ENCODE peak calls at places on chromosomes 2 and 18, in nine cellular contexts. One of them, this sample, is unnamed.

GRCh38 chr18:50614838-50615237 is 55.0 kb downstream of the MAPK4 start:
- DNase-seq in T-cell: no peak
- DNase-seq in ureter: no peak
- DNase-seq in AG08395: no peak
- DNase-seq in HCEC 1CT: no peak
- DNase-seq in SK-N-DZ: no peak
- DNase-seq in NCI-H1105 treated with DMSO at 0.1 percent for 48 hours: no peak
- DNase-seq in activated gamma-delta T cell treated with Interleukin-2 at 50 U/mL for 16 hours: no peak
- DNase-seq in NCI-H345: no peak
- DNase-seq in this sample: no peak

GRCh38 chr18:9808530-9809241 is 77.1 kb upstream of the TXNDC2 start:
- DNase-seq in T-cell: no peak
- DNase-seq in ureter: no peak
- DNase-seq in AG08395: peak; percentile 38
- DNase-seq in HCEC 1CT: no peak
- DNase-seq in SK-N-DZ: no peak
- DNase-seq in NCI-H1105 treated with DMSO at 0.1 percent for 48 hours: no peak
- DNase-seq in activated gamma-delta T cell treated with Interleukin-2 at 50 U/mL for 16 hours: no peak
- DNase-seq in NCI-H345: no peak
- DNase-seq in this sample: no peak

GRCh38 chr18:13565228-13565627 is 161.1 kb downstream of the FAM210A start:
- DNase-seq in T-cell: no peak
- DNase-seq in ureter: no peak
- DNase-seq in AG08395: peak; percentile 12
- DNase-seq in HCEC 1CT: no peak
- DNase-seq in SK-N-DZ: no peak
- DNase-seq in NCI-H1105 treated with DMSO at 0.1 percent for 48 hours: no peak
- DNase-seq in activated gamma-delta T cell treated with Interleukin-2 at 50 U/mL for 16 hours: no peak
- DNase-seq in NCI-H345: no peak
- DNase-seq in this sample: no peak

GRCh38 chr2:213627835-213628234 is 343.6 kb downstream of the SPAG16 start:
- DNase-seq in T-cell: no peak
- DNase-seq in ureter: no peak
- DNase-seq in AG08395: no peak
- DNase-seq in HCEC 1CT: no peak
- DNase-seq in SK-N-DZ: no peak
- DNase-seq in NCI-H1105 treated with DMSO at 0.1 percent for 48 hours: no peak
- DNase-seq in activated gamma-delta T cell treated with Interleukin-2 at 50 U/mL for 16 hours: no peak
- DNase-seq in NCI-H345: no peak
- DNase-seq in this sample: no peak

GRCh38 chr2:228037915-228038314 is 143.6 kb downstream of the SPHKAP start:
- DNase-seq in T-cell: no peak
- DNase-seq in ureter: no peak
- DNase-seq in AG08395: no peak
- DNase-seq in HCEC 1CT: no peak
- DNase-seq in SK-N-DZ: no peak
- DNase-seq in NCI-H1105 treated with DMSO at 0.1 percent for 48 hours: no peak
- DNase-seq in activated gamma-delta T cell treated with Interleukin-2 at 50 U/mL for 16 hours: no peak
- DNase-seq in NCI-H345: no peak
- DNase-seq in this sample: no peak

GRCh38 chr2:1004398-1004797 is 53.7 kb downstream of the SNTG2 start:
- DNase-seq in T-cell: no peak
- DNase-seq in ureter: no peak
- DNase-seq in AG08395: no peak
- DNase-seq in HCEC 1CT: no peak
- DNase-seq in SK-N-DZ: no peak
- DNase-seq in NCI-H1105 treated with DMSO at 0.1 percent for 48 hours: peak; percentile 10
- DNase-seq in activated gamma-delta T cell treated with Interleukin-2 at 50 U/mL for 16 hours: no peak
- DNase-seq in NCI-H345: peak; percentile 46
- DNase-seq in this sample: peak; percentile 48

GRCh38 chr2:28332696-28333095 is 60.0 kb upstream of the FOSL2 start:
- DNase-seq in T-cell: no peak
- DNase-seq in ureter: no peak
- DNase-seq in AG08395: no peak
- DNase-seq in HCEC 1CT: no peak
- DNase-seq in SK-N-DZ: no peak
- DNase-seq in NCI-H1105 treated with DMSO at 0.1 percent for 48 hours: no peak
- DNase-seq in activated gamma-delta T cell treated with Interleukin-2 at 50 U/mL for 16 hours: no peak
- DNase-seq in NCI-H345: no peak
- DNase-seq in this sample: no peak

GRCh38 chr2:64918220-64918886 is 70.8 kb upstream of the SLC1A4 start:
- DNase-seq in T-cell: no peak
- DNase-seq in ureter: no peak
- DNase-seq in AG08395: no peak
- DNase-seq in HCEC 1CT: no peak
- DNase-seq in SK-N-DZ: no peak
- DNase-seq in NCI-H1105 treated with DMSO at 0.1 percent for 48 hours: no peak
- DNase-seq in activated gamma-delta T cell treated with Interleukin-2 at 50 U/mL for 16 hours: no peak
- DNase-seq in NCI-H345: no peak
- DNase-seq in this sample: no peak

GRCh38 chr2:212173771-212174510 is 364.7 kb downstream of the ERBB4 start:
- DNase-seq in T-cell: no peak
- DNase-seq in ureter: no peak
- DNase-seq in AG08395: no peak
- DNase-seq in HCEC 1CT: peak; percentile 47
- DNase-seq in SK-N-DZ: no peak
- DNase-seq in NCI-H1105 treated with DMSO at 0.1 percent for 48 hours: no peak
- DNase-seq in activated gamma-delta T cell treated with Interleukin-2 at 50 U/mL for 16 hours: no peak
- DNase-seq in NCI-H345: no peak
- DNase-seq in this sample: no peak

GRCh38 chr2:104599802-104600510 is 254.0 kb upstream of the POU3F3 start:
- DNase-seq in T-cell: no peak
- DNase-seq in ureter: no peak
- DNase-seq in AG08395: no peak
- DNase-seq in HCEC 1CT: no peak
- DNase-seq in SK-N-DZ: no peak
- DNase-seq in NCI-H1105 treated with DMSO at 0.1 percent for 48 hours: no peak
- DNase-seq in activated gamma-delta T cell treated with Interleukin-2 at 50 U/mL for 16 hours: no peak
- DNase-seq in NCI-H345: no peak
- DNase-seq in this sample: no peak

GRCh38 chr2:68362069-68362468 is 3.0 kb upstream of the PLEK start:
- DNase-seq in T-cell: peak; percentile 76
- DNase-seq in ureter: peak; percentile 66
- DNase-seq in AG08395: peak; percentile 54
- DNase-seq in HCEC 1CT: peak; percentile 76
- DNase-seq in SK-N-DZ: peak; percentile 75
- DNase-seq in NCI-H1105 treated with DMSO at 0.1 percent for 48 hours: no peak
- DNase-seq in activated gamma-delta T cell treated with Interleukin-2 at 50 U/mL for 16 hours: peak; percentile 83
- DNase-seq in NCI-H345: peak; percentile 71
- DNase-seq in this sample: peak; percentile 76

GRCh38 chr18:7870855-7871254 is 303.7 kb downstream of the PTPRM start:
- DNase-seq in T-cell: no peak
- DNase-seq in ureter: no peak
- DNase-seq in AG08395: peak; percentile 44
- DNase-seq in HCEC 1CT: peak; percentile 50
- DNase-seq in SK-N-DZ: no peak
- DNase-seq in NCI-H1105 treated with DMSO at 0.1 percent for 48 hours: no peak
- DNase-seq in activated gamma-delta T cell treated with Interleukin-2 at 50 U/mL for 16 hours: no peak
- DNase-seq in NCI-H345: no peak
- DNase-seq in this sample: no peak

GRCh38 chr2:172924070-172924469 is 151.6 kb upstream of the MAP3K20 start:
- DNase-seq in T-cell: no peak
- DNase-seq in ureter: no peak
- DNase-seq in AG08395: no peak
- DNase-seq in HCEC 1CT: no peak
- DNase-seq in SK-N-DZ: no peak
- DNase-seq in NCI-H1105 treated with DMSO at 0.1 percent for 48 hours: no peak
- DNase-seq in activated gamma-delta T cell treated with Interleukin-2 at 50 U/mL for 16 hours: no peak
- DNase-seq in NCI-H345: no peak
- DNase-seq in this sample: no peak

GRCh38 chr2:134461511-134461910 is 207.6 kb downstream of the MGAT5 start:
- DNase-seq in T-cell: no peak
- DNase-seq in ureter: no peak
- DNase-seq in AG08395: peak; percentile 49
- DNase-seq in HCEC 1CT: no peak
- DNase-seq in SK-N-DZ: no peak
- DNase-seq in NCI-H1105 treated with DMSO at 0.1 percent for 48 hours: no peak
- DNase-seq in activated gamma-delta T cell treated with Interleukin-2 at 50 U/mL for 16 hours: no peak
- DNase-seq in NCI-H345: no peak
- DNase-seq in this sample: no peak

GRCh38 chr2:136151021-136151971 is 33.3 kb upstream of the CXCR4 start:
- DNase-seq in T-cell: no peak
- DNase-seq in ureter: no peak
- DNase-seq in AG08395: no peak
- DNase-seq in HCEC 1CT: no peak
- DNase-seq in SK-N-DZ: no peak
- DNase-seq in NCI-H1105 treated with DMSO at 0.1 percent for 48 hours: no peak
- DNase-seq in activated gamma-delta T cell treated with Interleukin-2 at 50 U/mL for 16 hours: no peak
- DNase-seq in NCI-H345: no peak
- DNase-seq in this sample: no peak

GRCh38 chr2:217142649-217143266 is 282.9 kb upstream of the TNP1 start:
- DNase-seq in T-cell: no peak
- DNase-seq in ureter: no peak
- DNase-seq in AG08395: peak; percentile 7
- DNase-seq in HCEC 1CT: peak; percentile 20
- DNase-seq in SK-N-DZ: peak; percentile 69
- DNase-seq in NCI-H1105 treated with DMSO at 0.1 percent for 48 hours: peak; percentile 15
- DNase-seq in activated gamma-delta T cell treated with Interleukin-2 at 50 U/mL for 16 hours: no peak
- DNase-seq in NCI-H345: peak; percentile 4
- DNase-seq in this sample: peak; percentile 79

GRCh38 chr18:59743561-59743960 is 46.3 kb upstream of the CCBE1 start:
- DNase-seq in T-cell: no peak
- DNase-seq in ureter: no peak
- DNase-seq in AG08395: peak; percentile 15
- DNase-seq in HCEC 1CT: peak; percentile 79
- DNase-seq in SK-N-DZ: no peak
- DNase-seq in NCI-H1105 treated with DMSO at 0.1 percent for 48 hours: no peak
- DNase-seq in activated gamma-delta T cell treated with Interleukin-2 at 50 U/mL for 16 hours: no peak
- DNase-seq in NCI-H345: no peak
- DNase-seq in this sample: no peak

GRCh38 chr18:77004555-77005380 is 127.8 kb downstream of the MBP start:
- DNase-seq in T-cell: no peak
- DNase-seq in ureter: no peak
- DNase-seq in AG08395: no peak
- DNase-seq in HCEC 1CT: no peak
- DNase-seq in SK-N-DZ: no peak
- DNase-seq in NCI-H1105 treated with DMSO at 0.1 percent for 48 hours: no peak
- DNase-seq in activated gamma-delta T cell treated with Interleukin-2 at 50 U/mL for 16 hours: no peak
- DNase-seq in NCI-H345: no peak
- DNase-seq in this sample: no peak

GRCh38 chr2:139876321-139876720 is 1096.1 kb upstream of the NXPH2 start:
- DNase-seq in T-cell: no peak
- DNase-seq in ureter: no peak
- DNase-seq in AG08395: no peak
- DNase-seq in HCEC 1CT: no peak
- DNase-seq in SK-N-DZ: no peak
- DNase-seq in NCI-H1105 treated with DMSO at 0.1 percent for 48 hours: no peak
- DNase-seq in activated gamma-delta T cell treated with Interleukin-2 at 50 U/mL for 16 hours: no peak
- DNase-seq in NCI-H345: no peak
- DNase-seq in this sample: no peak

GRCh38 chr2:10868465-10869314 is 43.0 kb upstream of the KCNF1 start:
- DNase-seq in T-cell: no peak
- DNase-seq in ureter: no peak
- DNase-seq in AG08395: peak; percentile 80
- DNase-seq in HCEC 1CT: peak; percentile 32
- DNase-seq in SK-N-DZ: no peak
- DNase-seq in NCI-H1105 treated with DMSO at 0.1 percent for 48 hours: no peak
- DNase-seq in activated gamma-delta T cell treated with Interleukin-2 at 50 U/mL for 16 hours: no peak
- DNase-seq in NCI-H345: no peak
- DNase-seq in this sample: peak; percentile 32

GRCh38 chr2:233275223-233275622 is 23.8 kb downstream of the ATG16L1 start:
- DNase-seq in T-cell: no peak
- DNase-seq in ureter: no peak
- DNase-seq in AG08395: no peak
- DNase-seq in HCEC 1CT: no peak
- DNase-seq in SK-N-DZ: no peak
- DNase-seq in NCI-H1105 treated with DMSO at 0.1 percent for 48 hours: no peak
- DNase-seq in activated gamma-delta T cell treated with Interleukin-2 at 50 U/mL for 16 hours: no peak
- DNase-seq in NCI-H345: no peak
- DNase-seq in this sample: no peak

GRCh38 chr18:28003451-28003850 is 173.5 kb downstream of the CDH2 start:
- DNase-seq in T-cell: no peak
- DNase-seq in ureter: no peak
- DNase-seq in AG08395: peak; percentile 28
- DNase-seq in HCEC 1CT: peak; percentile 55
- DNase-seq in SK-N-DZ: no peak
- DNase-seq in NCI-H1105 treated with DMSO at 0.1 percent for 48 hours: no peak
- DNase-seq in activated gamma-delta T cell treated with Interleukin-2 at 50 U/mL for 16 hours: no peak
- DNase-seq in NCI-H345: no peak
- DNase-seq in this sample: no peak

GRCh38 chr2:219460424-219460926 is 25.8 kb downstream of the SPEG start:
- DNase-seq in T-cell: no peak
- DNase-seq in ureter: peak; percentile 80
- DNase-seq in AG08395: no peak
- DNase-seq in HCEC 1CT: no peak
- DNase-seq in SK-N-DZ: peak; percentile 90
- DNase-seq in NCI-H1105 treated with DMSO at 0.1 percent for 48 hours: no peak
- DNase-seq in activated gamma-delta T cell treated with Interleukin-2 at 50 U/mL for 16 hours: no peak
- DNase-seq in NCI-H345: no peak
- DNase-seq in this sample: peak; percentile 96

GRCh38 chr2:206610451-206610850 is 31.8 kb upstream of the FAM237A start:
- DNase-seq in T-cell: no peak
- DNase-seq in ureter: no peak
- DNase-seq in AG08395: no peak
- DNase-seq in HCEC 1CT: no peak
- DNase-seq in SK-N-DZ: no peak
- DNase-seq in NCI-H1105 treated with DMSO at 0.1 percent for 48 hours: no peak
- DNase-seq in activated gamma-delta T cell treated with Interleukin-2 at 50 U/mL for 16 hours: no peak
- DNase-seq in NCI-H345: no peak
- DNase-seq in this sample: no peak

GRCh38 chr2:44974064-44974715 is 32.7 kb downstream of the SIX3 start:
- DNase-seq in T-cell: no peak
- DNase-seq in ureter: no peak
- DNase-seq in AG08395: peak; percentile 69
- DNase-seq in HCEC 1CT: peak; percentile 76
- DNase-seq in SK-N-DZ: peak; percentile 83
- DNase-seq in NCI-H1105 treated with DMSO at 0.1 percent for 48 hours: peak; percentile 50
- DNase-seq in activated gamma-delta T cell treated with Interleukin-2 at 50 U/mL for 16 hours: no peak
- DNase-seq in NCI-H345: peak; percentile 75
- DNase-seq in this sample: peak; percentile 80

GRCh38 chr2:239827511-239827865 is 197.7 kb downstream of the NDUFA10 start:
- DNase-seq in T-cell: no peak
- DNase-seq in ureter: peak; percentile 25
- DNase-seq in AG08395: no peak
- DNase-seq in HCEC 1CT: no peak
- DNase-seq in SK-N-DZ: no peak
- DNase-seq in NCI-H1105 treated with DMSO at 0.1 percent for 48 hours: no peak
- DNase-seq in activated gamma-delta T cell treated with Interleukin-2 at 50 U/mL for 16 hours: no peak
- DNase-seq in NCI-H345: no peak
- DNase-seq in this sample: no peak

GRCh38 chr2:234095301-234095700 is 44.8 kb downstream of the SPP2 start:
- DNase-seq in T-cell: no peak
- DNase-seq in ureter: no peak
- DNase-seq in AG08395: no peak
- DNase-seq in HCEC 1CT: no peak
- DNase-seq in SK-N-DZ: no peak
- DNase-seq in NCI-H1105 treated with DMSO at 0.1 percent for 48 hours: peak; percentile 83
- DNase-seq in activated gamma-delta T cell treated with Interleukin-2 at 50 U/mL for 16 hours: no peak
- DNase-seq in NCI-H345: no peak
- DNase-seq in this sample: no peak

GRCh38 chr2:84741182-84741822 is 139.6 kb downstream of the TRABD2A start:
- DNase-seq in T-cell: peak; percentile 42
- DNase-seq in ureter: no peak
- DNase-seq in AG08395: no peak
- DNase-seq in HCEC 1CT: peak; percentile 68
- DNase-seq in SK-N-DZ: peak; percentile 23
- DNase-seq in NCI-H1105 treated with DMSO at 0.1 percent for 48 hours: no peak
- DNase-seq in activated gamma-delta T cell treated with Interleukin-2 at 50 U/mL for 16 hours: peak; percentile 36
- DNase-seq in NCI-H345: peak; percentile 2
- DNase-seq in this sample: peak; percentile 5

GRCh38 chr2:133138693-133139092 is 429.6 kb downstream of the NCKAP5 start:
- DNase-seq in T-cell: no peak
- DNase-seq in ureter: no peak
- DNase-seq in AG08395: no peak
- DNase-seq in HCEC 1CT: no peak
- DNase-seq in SK-N-DZ: no peak
- DNase-seq in NCI-H1105 treated with DMSO at 0.1 percent for 48 hours: no peak
- DNase-seq in activated gamma-delta T cell treated with Interleukin-2 at 50 U/mL for 16 hours: no peak
- DNase-seq in NCI-H345: no peak
- DNase-seq in this sample: no peak

GRCh38 chr2:5121677-5122076 is 570.5 kb upstream of the SOX11 start:
- DNase-seq in T-cell: no peak
- DNase-seq in ureter: no peak
- DNase-seq in AG08395: no peak
- DNase-seq in HCEC 1CT: no peak
- DNase-seq in SK-N-DZ: peak; percentile 80
- DNase-seq in NCI-H1105 treated with DMSO at 0.1 percent for 48 hours: no peak
- DNase-seq in activated gamma-delta T cell treated with Interleukin-2 at 50 U/mL for 16 hours: no peak
- DNase-seq in NCI-H345: no peak
- DNase-seq in this sample: no peak

GRCh38 chr18:58093311-58093790 is 49.3 kb downstream of the NEDD4L start:
- DNase-seq in T-cell: no peak
- DNase-seq in ureter: no peak
- DNase-seq in AG08395: no peak
- DNase-seq in HCEC 1CT: no peak
- DNase-seq in SK-N-DZ: no peak
- DNase-seq in NCI-H1105 treated with DMSO at 0.1 percent for 48 hours: no peak
- DNase-seq in activated gamma-delta T cell treated with Interleukin-2 at 50 U/mL for 16 hours: no peak
- DNase-seq in NCI-H345: no peak
- DNase-seq in this sample: no peak

This sample was measured in BE2C.